ENCODE peak calls at places on chromosome 13, in six cellular contexts. One of them, this sample, is unnamed.

GRCh38 chr13:30257433-30258099 is 49.8 kb downstream of the KATNAL1 start:
- DNase-seq in stomach: no peak
- DNase-seq in cardiac fibroblast: no peak
- DNase-seq in uterus: no peak
- DNase-seq in AG04450: no peak
- DNase-seq in adrenal gland: no peak
- DNase-seq in this sample: peak

GRCh38 chr13:31627097-31627496 is 112.2 kb upstream of the RXFP2 start:
- DNase-seq in AG04450: no peak
- DNase-seq in adrenal gland: no peak
- DNase-seq in cardiac fibroblast: peak
- DNase-seq in stomach: no peak
- DNase-seq in uterus: no peak
- DNase-seq in this sample: peak

GRCh38 chr13:110343241-110343865 is 36.3 kb downstream of the COL4A2 start:
- DNase-seq in uterus: no peak
- DNase-seq in adrenal gland: no peak
- DNase-seq in cardiac fibroblast: no peak
- DNase-seq in AG04450: no peak
- DNase-seq in stomach: no peak
- DNase-seq in this sample: no peak

GRCh38 chr13:106398289-106398688 is 137.2 kb downstream of the EFNB2 start:
- DNase-seq in cardiac fibroblast: no peak
- DNase-seq in adrenal gland: no peak
- DNase-seq in AG04450: no peak
- DNase-seq in stomach: no peak
- DNase-seq in uterus: no peak
- DNase-seq in this sample: no peak

GRCh38 chr13:86633346-86633745 is 834.1 kb upstream of the SLITRK6 start:
- DNase-seq in adrenal gland: no peak
- DNase-seq in AG04450: no peak
- DNase-seq in stomach: no peak
- DNase-seq in uterus: no peak
- DNase-seq in cardiac fibroblast: no peak
- DNase-seq in this sample: no peak

GRCh38 chr13:102470283-102470920 is 68.6 kb upstream of the FGF14 start:
- DNase-seq in cardiac fibroblast: no peak
- DNase-seq in AG04450: no peak
- DNase-seq in stomach: no peak
- DNase-seq in uterus: no peak
- DNase-seq in adrenal gland: no peak
- DNase-seq in this sample: no peak

GRCh38 chr13:50910483-50910805 is 853 bp downstream of the RNASEH2B start:
- DNase-seq in adrenal gland: no peak
- DNase-seq in AG04450: no peak
- DNase-seq in cardiac fibroblast: peak
- DNase-seq in stomach: no peak
- DNase-seq in uterus: peak
- DNase-seq in this sample: peak

GRCh38 chr13:109271555-109271954 is 514.8 kb downstream of the IRS2 start:
- DNase-seq in adrenal gland: no peak
- DNase-seq in stomach: no peak
- DNase-seq in AG04450: no peak
- DNase-seq in cardiac fibroblast: no peak
- DNase-seq in uterus: no peak
- DNase-seq in this sample: no peak

GRCh38 chr13:37869756-37870488 is at the start of gene TRPC4:
- DNase-seq in adrenal gland: peak
- DNase-seq in uterus: peak
- DNase-seq in stomach: peak
- DNase-seq in AG04450: no peak
- DNase-seq in cardiac fibroblast: peak
- DNase-seq in this sample: peak

GRCh38 chr13:111597041-111598017 is 276.9 kb downstream of the TEX29 start:
- DNase-seq in AG04450: no peak
- DNase-seq in uterus: no peak
- DNase-seq in stomach: no peak
- DNase-seq in adrenal gland: no peak
- DNase-seq in cardiac fibroblast: no peak
- DNase-seq in this sample: no peak

GRCh38 chr13:49791753-49792549 is 531 bp downstream of the KPNA3 start:
- DNase-seq in AG04450: no peak
- DNase-seq in adrenal gland: peak
- DNase-seq in uterus: peak
- DNase-seq in stomach: peak
- DNase-seq in cardiac fibroblast: peak
- DNase-seq in this sample: peak

GRCh38 chr13:38045278-38046048 is 175.9 kb upstream of the TRPC4 start:
- DNase-seq in adrenal gland: no peak
- DNase-seq in uterus: no peak
- DNase-seq in cardiac fibroblast: peak
- DNase-seq in stomach: no peak
- DNase-seq in AG04450: no peak
- DNase-seq in this sample: peak

GRCh38 chr13:113981201-113981605 is 7.3 kb upstream of the C13orf46 start:
- DNase-seq in cardiac fibroblast: no peak
- DNase-seq in stomach: peak
- DNase-seq in adrenal gland: no peak
- DNase-seq in uterus: peak
- DNase-seq in AG04450: no peak
- DNase-seq in this sample: no peak

GRCh38 chr13:92719868-92720267 is 506.7 kb upstream of the GPC6 start:
- DNase-seq in cardiac fibroblast: no peak
- DNase-seq in stomach: no peak
- DNase-seq in AG04450: no peak
- DNase-seq in uterus: no peak
- DNase-seq in adrenal gland: no peak
- DNase-seq in this sample: no peak

GRCh38 chr13:76884167-76884566 is 2.0 kb downstream of the KCTD12 start:
- DNase-seq in adrenal gland: peak
- DNase-seq in uterus: peak
- DNase-seq in cardiac fibroblast: peak
- DNase-seq in AG04450: no peak
- DNase-seq in stomach: peak
- DNase-seq in this sample: peak

GRCh38 chr13:76885203-76886004 is 801 bp downstream of the KCTD12 start:
- DNase-seq in uterus: peak
- DNase-seq in cardiac fibroblast: peak
- DNase-seq in stomach: peak
- DNase-seq in adrenal gland: peak
- DNase-seq in AG04450: no peak
- DNase-seq in this sample: peak

GRCh38 chr13:76884571-76885202 is 1.5 kb downstream of the KCTD12 start:
- DNase-seq in cardiac fibroblast: peak
- DNase-seq in AG04450: no peak
- DNase-seq in stomach: no peak
- DNase-seq in adrenal gland: peak
- DNase-seq in uterus: peak
- DNase-seq in this sample: peak

GRCh38 chr13:76879876-76880270 is 6.3 kb downstream of the KCTD12 start:
- DNase-seq in uterus: no peak
- DNase-seq in stomach: no peak
- DNase-seq in cardiac fibroblast: no peak
- DNase-seq in AG04450: no peak
- DNase-seq in adrenal gland: no peak
- DNase-seq in this sample: no peak

DNA sequence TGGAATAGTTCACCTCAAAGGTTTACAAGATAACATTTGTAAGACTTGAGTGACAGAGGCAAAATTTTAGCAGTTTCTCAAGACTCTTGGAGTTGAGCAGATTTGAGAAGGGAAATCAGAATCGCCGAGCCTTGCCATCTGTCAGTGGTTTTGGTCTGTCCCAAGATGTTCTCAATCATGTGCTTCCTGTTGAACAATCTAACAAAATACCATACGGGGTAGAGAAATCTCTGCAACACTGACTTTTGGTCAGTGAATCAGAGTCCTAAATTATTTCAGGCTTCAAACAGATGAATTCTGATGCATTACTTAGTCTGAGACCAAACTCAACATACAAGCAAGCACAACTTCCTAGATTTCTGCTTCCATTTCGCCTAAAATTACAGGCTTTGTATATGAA is 3.8 kb downstream of the KCTD12 start:
- DNase-seq in cardiac fibroblast: peak
- DNase-seq in adrenal gland: no peak
- DNase-seq in stomach: no peak
- DNase-seq in AG04450: no peak
- DNase-seq in uterus: no peak
- DNase-seq in this sample: peak
- H3K4me3 ChIP-seq in cardiac fibroblast: peak
- H3K4me3 ChIP-seq in adrenal gland: peak
- H3K4me3 ChIP-seq in stomach: peak
- H3K4me3 ChIP-seq in AG04450: no peak
- H3K4me3 ChIP-seq in uterus: peak
- H3K4me3 ChIP-seq in this sample: peak

GRCh38 chr13:101298517-101298916 is 117.8 kb downstream of the NALCN start:
- DNase-seq in cardiac fibroblast: no peak
- DNase-seq in AG04450: no peak
- DNase-seq in uterus: no peak
- DNase-seq in stomach: no peak
- DNase-seq in adrenal gland: no peak
- DNase-seq in this sample: no peak
- TF ChIP-seq CTCF in cardiac fibroblast: no peak
- TF ChIP-seq CTCF in AG04450: no peak
- TF ChIP-seq CTCF in uterus: no peak
- TF ChIP-seq CTCF in stomach: no peak
- TF ChIP-seq CTCF in adrenal gland: no peak
- TF ChIP-seq CTCF in this sample: no peak

GRCh38 chr13:112818040-112818697 is 128.3 kb downstream of the ATP11A start:
- DNase-seq in stomach: peak
- DNase-seq in uterus: no peak
- DNase-seq in cardiac fibroblast: no peak
- DNase-seq in AG04450: no peak
- DNase-seq in adrenal gland: no peak
- DNase-seq in this sample: no peak

GRCh38 chr13:112813552-112813951 is 123.7 kb downstream of the ATP11A start:
- DNase-seq in AG04450: no peak
- DNase-seq in cardiac fibroblast: no peak
- DNase-seq in stomach: peak
- DNase-seq in adrenal gland: no peak
- DNase-seq in uterus: no peak
- DNase-seq in this sample: no peak

GRCh38 chr13:112815871-112816270 is 126.0 kb downstream of the ATP11A start:
- DNase-seq in cardiac fibroblast: no peak
- DNase-seq in AG04450: no peak
- DNase-seq in stomach: peak
- DNase-seq in adrenal gland: no peak
- DNase-seq in uterus: no peak
- DNase-seq in this sample: no peak

GRCh38 chr13:112812306-112813034 is 122.6 kb downstream of the ATP11A start:
- DNase-seq in uterus: peak
- DNase-seq in adrenal gland: no peak
- DNase-seq in cardiac fibroblast: peak
- DNase-seq in stomach: peak
- DNase-seq in AG04450: no peak
- DNase-seq in this sample: no peak

DNA sequence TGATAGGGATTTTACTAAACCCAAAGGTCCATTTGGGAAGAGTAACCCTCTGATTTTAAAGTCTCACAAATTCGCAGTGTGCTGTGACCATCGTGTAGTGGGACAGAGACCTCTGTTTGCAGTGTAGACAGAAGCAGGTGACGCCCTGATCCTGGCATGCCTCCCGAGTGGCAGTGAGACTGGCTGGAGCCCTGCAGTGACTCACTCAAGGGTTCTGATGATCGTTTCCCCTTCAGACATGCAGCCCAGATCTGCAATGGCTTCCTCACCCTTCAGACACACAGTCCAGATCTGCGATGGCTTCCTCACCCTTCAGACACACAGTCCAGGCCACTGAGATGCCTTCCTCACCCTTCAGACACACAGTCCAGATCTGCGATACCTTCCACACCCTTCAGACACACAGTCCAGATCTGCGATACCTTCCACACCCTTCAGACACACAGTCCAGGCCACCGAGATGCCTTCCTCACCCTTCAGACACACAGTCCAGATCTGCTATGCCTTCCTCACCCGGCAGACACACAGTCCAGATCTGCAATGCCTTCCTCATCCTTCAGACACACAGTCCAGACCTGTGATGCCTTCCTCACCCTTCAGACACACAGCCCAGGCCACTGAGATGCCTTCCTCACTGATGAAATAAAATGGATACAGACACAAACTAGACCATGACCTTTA is 125.2 kb downstream of the ATP11A start:
- DNase-seq in uterus: no peak
- DNase-seq in AG04450: no peak
- DNase-seq in adrenal gland: peak
- DNase-seq in stomach: peak
- DNase-seq in cardiac fibroblast: no peak
- DNase-seq in this sample: peak
- H3K4me3 ChIP-seq in uterus: no peak
- H3K4me3 ChIP-seq in AG04450: no peak
- H3K4me3 ChIP-seq in adrenal gland: no peak
- H3K4me3 ChIP-seq in stomach: no peak
- H3K4me3 ChIP-seq in cardiac fibroblast: no peak
- H3K4me3 ChIP-seq in this sample: no peak

GRCh38 chr13:43786472-43786765 is 353 bp downstream of the ENOX1 start:
- DNase-seq in adrenal gland: no peak
- DNase-seq in stomach: no peak
- DNase-seq in cardiac fibroblast: no peak
- DNase-seq in uterus: no peak
- DNase-seq in AG04450: no peak
- DNase-seq in this sample: no peak

GRCh38 chr13:43787998-43788397 is 1.2 kb upstream of the ENOX1 start:
- DNase-seq in stomach: no peak
- DNase-seq in uterus: no peak
- DNase-seq in adrenal gland: no peak
- DNase-seq in cardiac fibroblast: peak
- DNase-seq in AG04450: no peak
- DNase-seq in this sample: peak

GRCh38 chr13:43787518-43787891 is 733 bp upstream of the ENOX1 start:
- DNase-seq in cardiac fibroblast: no peak
- DNase-seq in adrenal gland: no peak
- DNase-seq in AG04450: no peak
- DNase-seq in stomach: no peak
- DNase-seq in uterus: no peak
- DNase-seq in this sample: no peak

GRCh38 chr13:43785681-43786471 is 896 bp downstream of the ENOX1 start:
- DNase-seq in uterus: peak
- DNase-seq in stomach: peak
- DNase-seq in cardiac fibroblast: peak
- DNase-seq in adrenal gland: peak
- DNase-seq in AG04450: peak
- DNase-seq in this sample: peak

GRCh38 chr13:43786766-43787517 is at the start of gene ENOX1:
- DNase-seq in uterus: peak
- DNase-seq in adrenal gland: peak
- DNase-seq in AG04450: peak
- DNase-seq in cardiac fibroblast: peak
- DNase-seq in stomach: peak
- DNase-seq in this sample: peak
- TF ChIP-seq CTCF in uterus: no peak
- TF ChIP-seq CTCF in adrenal gland: no peak
- TF ChIP-seq CTCF in AG04450: peak
- TF ChIP-seq CTCF in cardiac fibroblast: peak
- TF ChIP-seq CTCF in stomach: no peak
- TF ChIP-seq CTCF in this sample: no peak

DNA sequence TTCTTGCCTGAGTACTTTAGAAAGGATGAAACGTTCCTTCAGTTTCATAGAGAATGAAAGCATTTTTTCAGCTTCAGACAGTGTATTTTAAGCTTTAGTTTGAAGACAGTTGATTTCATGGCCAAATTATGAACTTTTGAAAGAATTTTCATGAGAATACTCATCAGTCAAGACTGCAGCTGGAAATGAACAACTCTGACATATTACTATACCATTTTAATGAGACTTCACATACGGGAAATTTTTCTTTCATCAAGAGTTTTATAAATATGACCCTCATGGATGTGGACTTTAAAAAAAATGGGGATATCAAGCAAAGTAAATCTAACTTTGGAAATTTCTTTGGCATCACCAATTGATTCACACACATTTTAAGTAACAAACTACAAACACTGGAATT is 6.4 kb downstream of the LATS2 start:
- DNase-seq in cardiac fibroblast: no peak
- DNase-seq in uterus: no peak
- DNase-seq in AG04450: no peak
- DNase-seq in adrenal gland: no peak
- DNase-seq in stomach: no peak
- DNase-seq in this sample: peak
- H3K4me3 ChIP-seq in cardiac fibroblast: no peak
- H3K4me3 ChIP-seq in uterus: no peak
- H3K4me3 ChIP-seq in AG04450: no peak
- H3K4me3 ChIP-seq in adrenal gland: no peak
- H3K4me3 ChIP-seq in stomach: no peak
- H3K4me3 ChIP-seq in this sample: no peak